ENCODE peak calls at places on chromosomes 1 and 21, in eight cellular contexts. T is lung; R is thyroid gland; P is CD4-positive, CD25-positive, alpha-beta regulatory T cell; I is endodermal cell; J is breast epithelium; E is sigmoid colon; Q is iPS DF 6.9. W is an unnamed sample.

GRCh38 chr1:44655609-44656008 is 18.7 kb downstream of the TMEM53 start:
- DNase-seq in E (no peak), P (no peak), R (no peak), J (no peak), I (peak; percentile 85), Q (no peak), T (no peak), W (no peak)

GRCh38 chr1:231233735-231234417 is 7.1 kb upstream of the GNPAT start:
- DNase-seq in J (no peak), I (no peak), R (no peak), P (no peak), Q (no peak), T (no peak), E (no peak), W (peak; percentile 56)

GRCh38 chr1:177914603-177915002 is 55.3 kb downstream of the SEC16B start:
- DNase-seq in E (no peak), Q (no peak), I (no peak), R (no peak), J (no peak), T (no peak), P (no peak), W (no peak)

GRCh38 chr1:87061742-87062156 is 147.3 kb downstream of the HS2ST1 start:
- DNase-seq in R (no peak), J (no peak), I (no peak), T (no peak), Q (no peak), P (peak; percentile 9), E (no peak), W (no peak)

GRCh38 chr1:91557039-91557690 is 56.5 kb downstream of the CDC7 start:
- DNase-seq in R (no peak), E (no peak), P (no peak), I (no peak), Q (no peak), J (no peak), T (no peak), W (no peak)

GRCh38 chr21:38984982-38985422 is 179.3 kb downstream of the ETS2 start:
- DNase-seq in R (no peak), J (no peak), P (peak; percentile 77), Q (no peak), I (no peak), E (no peak), T (no peak), W (no peak)

GRCh38 chr1:77267035-77267434 is 14.8 kb upstream of the AK5 start:
- DNase-seq in E (no peak), T (no peak), I (no peak), P (no peak), R (no peak), Q (no peak), J (no peak), W (no peak)

GRCh38 chr1:9909222-9910046 is 635 bp downstream of the CTNNBIP1 start:
- DNase-seq in J (no peak), I (peak; percentile 74), T (no peak), R (peak; percentile 43), E (peak; percentile 76), Q (no peak), P (peak; percentile 35), W (peak; percentile 52)

GRCh38 chr1:85450832-85451231 is 14.1 kb downstream of the DDAH1 start:
- DNase-seq in I (no peak), J (no peak), Q (no peak), P (no peak), R (peak; percentile 69), E (no peak), T (peak; percentile 51), W (no peak)

GRCh38 chr1:222310830-222311229 is 237.1 kb downstream of the HHIPL2 start:
- DNase-seq in T (no peak), I (no peak), J (no peak), E (no peak), P (peak; percentile 38), R (no peak), Q (no peak), W (no peak)

GRCh38 chr1:223329664-223330420 is 34.1 kb downstream of the SUSD4 start:
- DNase-seq in J (no peak), T (no peak), E (no peak), P (no peak), R (no peak), I (no peak), Q (no peak), W (no peak)

GRCh38 chr1:98493469-98493868 is 168.1 kb upstream of the SNX7 start:
- DNase-seq in E (no peak), R (no peak), Q (no peak), T (no peak), J (no peak), I (no peak), P (no peak), W (no peak)

DNA sequence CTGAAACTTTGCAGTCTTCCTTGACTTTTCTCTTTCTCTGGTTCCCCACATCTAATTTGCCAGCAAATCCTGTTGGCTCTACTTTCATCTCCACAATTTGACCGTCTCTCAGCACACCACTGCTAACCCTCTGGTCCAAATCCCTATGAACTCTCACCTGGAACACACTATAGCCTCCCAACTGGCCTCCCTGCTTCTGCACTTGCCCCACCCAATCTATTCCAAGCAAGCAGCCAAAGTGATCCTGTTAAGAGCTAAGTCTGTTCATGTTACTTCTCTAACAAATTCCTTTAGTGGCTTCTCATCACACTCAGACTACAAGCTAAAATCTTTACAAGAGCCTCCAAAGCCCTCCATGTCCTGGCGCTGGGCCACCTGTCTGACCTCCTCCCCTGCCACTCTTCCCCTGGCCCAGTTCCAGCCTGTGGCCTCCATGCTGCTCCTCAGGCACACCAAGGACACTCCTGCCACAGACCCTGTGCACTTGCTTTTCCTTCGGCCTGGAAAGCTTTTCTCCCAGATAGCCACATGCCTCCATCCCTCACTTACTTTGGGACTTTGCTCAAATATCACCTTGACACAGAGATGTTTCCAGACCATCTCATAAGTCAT is 104.1 kb downstream of the DTL start:
- DNase-seq in R (peak; percentile 89), J (no peak), T (peak; percentile 55), I (no peak), Q (no peak), P (no peak), E (no peak), W (no peak)
- H3K4me3 ChIP-seq in R (no peak overlapping the region), J (no peak overlapping the region), T (no peak overlapping the region), I (no peak overlapping the region), Q (no peak overlapping the region), P (no peak overlapping the region), E (no peak overlapping the region), W (no peak overlapping the region)

GRCh38 chr1:4551706-4552105 is 102.7 kb upstream of the AJAP1 start:
- DNase-seq in Q (no peak), P (no peak), I (no peak), T (no peak), J (no peak), E (no peak), R (no peak), W (no peak)

GRCh38 chr1:4557949-4558348 is 96.5 kb upstream of the AJAP1 start:
- DNase-seq in P (no peak), I (no peak), T (no peak), J (no peak), R (no peak), Q (no peak), E (no peak), W (no peak)

GRCh38 chr1:4553761-4554160 is 100.6 kb upstream of the AJAP1 start:
- DNase-seq in R (no peak), T (no peak), J (no peak), I (no peak), Q (no peak), E (no peak), P (no peak), W (no peak)

GRCh38 chr1:4549933-4550332 is 104.5 kb upstream of the AJAP1 start:
- DNase-seq in T (no peak), P (no peak), J (no peak), R (no peak), E (no peak), Q (no peak), I (peak; percentile 51), W (no peak)

DNA sequence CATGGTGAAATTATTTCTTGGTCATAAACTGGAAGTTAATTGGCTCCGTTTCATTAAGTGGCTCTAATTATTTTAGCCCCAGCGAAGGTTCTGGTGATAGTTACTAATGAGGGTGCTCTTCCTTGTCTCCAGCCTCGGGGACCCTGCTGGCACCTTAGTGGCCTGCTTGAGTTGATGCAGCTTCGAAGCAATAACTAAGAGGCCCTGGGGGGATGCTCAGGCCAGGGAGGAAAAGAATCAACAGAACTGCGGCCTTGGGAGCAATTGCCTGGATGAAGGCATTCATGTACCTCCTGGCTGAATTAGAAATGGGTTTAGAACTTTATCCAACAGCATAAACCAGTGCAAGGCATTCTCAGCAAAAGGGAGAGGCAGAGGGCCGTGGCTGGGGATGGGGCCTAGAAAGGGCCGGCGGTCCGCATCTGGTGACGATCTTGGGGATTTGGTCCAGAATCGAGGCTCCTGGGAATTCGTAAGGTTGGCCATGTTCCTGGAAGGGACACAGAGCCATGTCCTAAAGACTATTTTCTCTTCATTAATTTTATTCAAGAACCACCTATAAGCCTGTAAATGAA is 100.0 kb upstream of the AJAP1 start:
- DNase-seq in Q (no peak), I (no peak), J (no peak), P (no peak), R (no peak), T (no peak), E (no peak), W (no peak)
- H3K9me3 ChIP-seq in Q (peaks cover 31% of the 10 kb centered on the region), I (no peaks in the 10 kb centered on the region), J (no peaks in the 10 kb centered on the region), P (no peaks in the 10 kb centered on the region), R (no peaks in the 10 kb centered on the region), T (peaks cover 5% of the 10 kb centered on the region), E (no peaks in the 10 kb centered on the region), W (no peaks in the 10 kb centered on the region)

DNA sequence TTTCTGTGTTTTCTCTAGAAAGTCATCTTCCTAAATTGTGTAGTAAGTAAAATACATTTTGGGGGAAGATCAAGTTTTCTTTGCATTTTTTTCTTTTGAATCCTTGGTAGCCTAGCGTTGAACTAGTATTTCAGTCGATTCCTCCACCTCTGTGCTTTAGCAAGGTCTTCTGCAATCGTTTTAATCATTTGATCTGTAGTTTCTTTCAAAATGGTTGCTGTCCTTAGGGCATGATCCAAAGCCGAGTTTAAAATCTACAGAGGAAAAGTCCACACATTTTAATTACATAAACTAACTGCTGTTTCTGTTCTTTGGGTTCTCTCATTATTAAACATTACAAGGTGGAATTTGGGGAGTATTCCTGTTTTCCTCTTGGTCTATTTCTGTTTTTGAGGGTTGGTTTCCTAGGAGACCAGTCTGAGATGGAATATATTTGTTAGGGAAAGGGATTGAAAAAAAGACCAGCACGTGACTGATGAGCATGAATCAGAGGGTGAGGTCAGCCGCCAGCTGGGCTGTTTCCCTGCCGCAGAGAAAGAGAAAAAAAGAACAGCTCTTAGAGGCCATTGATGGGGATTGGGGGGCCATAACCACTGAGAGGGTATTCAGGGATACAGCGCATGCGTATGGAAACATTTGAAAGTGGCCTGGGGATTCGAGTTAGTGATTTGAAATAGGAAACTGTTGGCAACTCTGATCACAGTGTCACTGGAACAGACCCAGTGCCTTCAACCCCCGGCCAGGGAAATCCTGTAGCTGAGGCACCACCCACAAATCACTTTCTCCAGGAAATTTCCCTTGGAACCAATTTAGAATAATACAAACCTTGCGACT is 40.6 kb downstream of the AKNAD1 start:
- DNase-seq in I (peak; percentile 72), P (no peak), R (peak; percentile 24), Q (peak; percentile 20), T (peak; percentile 63), E (peak; percentile 93), J (peak; percentile 65), W (peak; percentile 56)
- H3K4me3 ChIP-seq in I (no peak overlapping the region), P (no peak overlapping the region), R (no peak overlapping the region), Q (no peak overlapping the region), T (no peak overlapping the region), E (peak overlapping the region; percentile 27), J (peak overlapping the region; percentile 27), W (peak overlapping the region; percentile 8)

GRCh38 chr1:2861143-2861987 is 59.9 kb upstream of the TTC34 start:
- DNase-seq in R (no peak), P (no peak), I (no peak), T (no peak), J (no peak), E (no peak), Q (no peak), W (no peak)
- H3K9me3 ChIP-seq in R (no peaks in the 10 kb centered on the region), P (no peaks in the 10 kb centered on the region), I (peaks cover 39% of the 10 kb centered on the region), T (no peaks in the 10 kb centered on the region), J (no peaks in the 10 kb centered on the region), E (no peaks in the 10 kb centered on the region), Q (peaks cover 65% of the 10 kb centered on the region), W (no peaks in the 10 kb centered on the region)

GRCh38 chr1:202045699-202046098 is 35.3 kb downstream of the ELF3 start:
- DNase-seq in I (no peak), R (no peak), T (no peak), Q (no peak), P (no peak), J (no peak), E (no peak), W (peak; percentile 42)
- H3K4me3 ChIP-seq in I (no peak overlapping the region), R (no peak overlapping the region), T (no peak overlapping the region), Q (no peak overlapping the region), P (no peak overlapping the region), J (no peak overlapping the region), E (no peak overlapping the region), W (no peak overlapping the region)

W was measured in colonic mucosa.